ENCODE peak calls at places on chromosome 5, in five cellular contexts. J is brain microvascular endothelial cell, R is pancreas, Q is ovary, F is stomach. T is an unnamed sample.

GRCh38 chr5:149240354-149240998 is 31.2 kb upstream of the AFAP1L1 start:
- DNase-seq in J (no peak), R (no peak), Q (no peak), F (peak; percentile 39), T (no peak)

GRCh38 chr5:2352101-2352861 is 399.2 kb downstream of the IRX2 start:
- DNase-seq in J (no peak), R (no peak), Q (no peak), F (no peak), T (no peak)

GRCh38 chr5:84384604-84385575 is at the start of gene EDIL3:
- DNase-seq in J (peak; percentile 44), R (no peak), Q (no peak), F (no peak), T (peak; percentile 30)

GRCh38 chr5:66174338-66174737 is 30.2 kb downstream of the SREK1 start:
- DNase-seq in J (peak; percentile 45), R (no peak), Q (no peak), F (no peak), T (no peak)

GRCh38 chr5:81184749-81185110 is 48.4 kb upstream of the CKMT2 start:
- DNase-seq in J (no peak), R (no peak), Q (no peak), F (no peak), T (no peak)

GRCh38 chr5:121746763-121747162 is 104.9 kb upstream of the FTMT start:
- DNase-seq in J (no peak), R (no peak), Q (no peak), F (no peak), T (no peak)

GRCh38 chr5:121937762-121938161 is 24.0 kb upstream of the SRFBP1 start:
- DNase-seq in J (no peak), R (no peak), Q (no peak), F (no peak), T (no peak)

GRCh38 chr5:31809037-31809910 is 170.3 kb downstream of the PDZD2 start:
- DNase-seq in J (peak; percentile 74), R (peak; percentile 27), Q (peak; percentile 48), F (peak; percentile 55), T (peak; percentile 82)

GRCh38 chr5:138180183-138180782 is 1.4 kb downstream of the KIF20A start:
- DNase-seq in J (peak; percentile 54), R (no peak), Q (no peak), F (no peak), T (peak; percentile 81)

GRCh38 chr5:36202521-36202961 is 39.2 kb downstream of the NADK2 start:
- DNase-seq in J (peak; percentile 36), R (no peak), Q (no peak), F (no peak), T (no peak)

GRCh38 chr5:53425598-53426516 is 54.6 kb upstream of the FST start:
- DNase-seq in J (no peak), R (no peak), Q (no peak), F (no peak), T (peak; percentile 34)

GRCh38 chr5:132272341-132273210 is 15.1 kb downstream of the PDLIM4 start:
- DNase-seq in J (peak; percentile 38), R (no peak), Q (peak; percentile 49), F (peak; percentile 69), T (peak; percentile 60)

GRCh38 chr5:478982-479535 is 36.1 kb downstream of the EXOC3 start:
- DNase-seq in J (no peak), R (no peak), Q (no peak), F (no peak), T (no peak)

GRCh38 chr5:80140496-80140895 is 105.3 kb downstream of the THBS4 start:
- DNase-seq in J (no peak), R (no peak), Q (no peak), F (no peak), T (no peak)

GRCh38 chr5:96254980-96255681 is 177.9 kb downstream of the PCSK1 start:
- DNase-seq in J (peak; percentile 86), R (no peak), Q (no peak), F (peak; percentile 31), T (peak; percentile 66)

GRCh38 chr5:133738271-133738670 is 125.9 kb upstream of the FSTL4 start:
- DNase-seq in J (no peak), R (no peak), Q (no peak), F (no peak), T (peak; percentile 35)

GRCh38 chr5:31833005-31833404 is 194.1 kb downstream of the PDZD2 start:
- DNase-seq in J (no peak), R (no peak), Q (no peak), F (no peak), T (no peak)

GRCh38 chr5:3609120-3609681 is 13.6 kb downstream of the IRX1 start:
- DNase-seq in J (no peak), R (no peak), Q (no peak), F (no peak), T (no peak)

GRCh38 chr5:167050568-167051214 is 1240.8 kb upstream of the WWC1 start:
- DNase-seq in J (peak; percentile 25), R (no peak), Q (no peak), F (no peak), T (no peak)

GRCh38 chr5:147904110-147904509 is 2.2 kb downstream of the C5orf46 start:
- DNase-seq in J (no peak), R (no peak), Q (no peak), F (no peak), T (no peak)

GRCh38 chr5:33369470-33370134 is 71.2 kb upstream of the TARS1 start:
- DNase-seq in J (no peak), R (no peak), Q (no peak), F (no peak), T (no peak)

GRCh38 chr5:151237685-151238084 is 13.8 kb upstream of the CCDC69 start:
- DNase-seq in J (no peak), R (no peak), Q (no peak), F (no peak), T (no peak)

DNA sequence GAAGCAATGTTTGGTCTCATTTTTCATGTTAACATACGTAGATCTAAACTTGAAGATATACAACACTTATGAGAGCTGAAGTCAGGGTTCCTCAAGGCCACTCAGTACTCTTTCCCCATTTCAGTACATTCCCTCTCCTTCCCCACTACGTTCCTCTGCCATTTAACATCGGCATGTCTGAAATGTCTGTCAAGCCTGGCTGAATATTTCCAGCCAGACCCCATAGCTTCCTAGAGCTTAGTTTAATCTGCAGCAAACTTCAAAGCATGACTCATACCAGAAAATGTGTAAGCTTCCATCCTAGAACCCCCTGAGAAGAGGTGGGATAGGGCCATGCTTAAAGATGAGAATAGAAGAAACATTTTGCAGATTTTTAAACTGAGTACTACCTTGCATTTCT is 6.2 kb downstream of the GZMA start:
- DNase-seq in J (peak; percentile 12), R (no peak), Q (no peak), F (no peak), T (no peak)
- TF ChIP-seq CTCF in J (no peak), R (no peak), Q (no peak), F (no peak), T (no peak)

GRCh38 chr5:86814315-86814714 is 196.6 kb downstream of the COX7C start:
- DNase-seq in J (no peak), R (no peak), Q (no peak), F (no peak), T (no peak)
- H3K27ac ChIP-seq in J (no peak overlapping the region), R (no peak overlapping the region), Q (no peak overlapping the region), F (no peak overlapping the region), T (no peak overlapping the region)

GRCh38 chr5:14326035-14326909 is 183.1 kb downstream of the TRIO start:
- DNase-seq in J (no peak), R (no peak), Q (no peak), F (no peak), T (no peak)
- TF ChIP-seq CTCF in J (peak; percentile 51), R (no peak), Q (no peak), F (no peak), T (no peak)

GRCh38 chr5:172870807-172871431 is 36.9 kb downstream of the ERGIC1 start:
- DNase-seq in J (peak; percentile 68), R (no peak), Q (peak; percentile 60), F (no peak), T (no peak)

GRCh38 chr5:172868924-172869565 is 35.0 kb downstream of the ERGIC1 start:
- DNase-seq in J (peak; percentile 93), R (peak; percentile 67), Q (peak; percentile 91), F (peak; percentile 72), T (peak; percentile 75)

GRCh38 chr5:172870261-172870806 is 36.3 kb downstream of the ERGIC1 start:
- DNase-seq in J (peak; percentile 96), R (no peak), Q (no peak), F (no peak), T (peak; percentile 93)

GRCh38 chr5:172868436-172868923 is 34.4 kb downstream of the ERGIC1 start:
- DNase-seq in J (peak; percentile 93), R (no peak), Q (no peak), F (no peak), T (peak; percentile 83)

DNA sequence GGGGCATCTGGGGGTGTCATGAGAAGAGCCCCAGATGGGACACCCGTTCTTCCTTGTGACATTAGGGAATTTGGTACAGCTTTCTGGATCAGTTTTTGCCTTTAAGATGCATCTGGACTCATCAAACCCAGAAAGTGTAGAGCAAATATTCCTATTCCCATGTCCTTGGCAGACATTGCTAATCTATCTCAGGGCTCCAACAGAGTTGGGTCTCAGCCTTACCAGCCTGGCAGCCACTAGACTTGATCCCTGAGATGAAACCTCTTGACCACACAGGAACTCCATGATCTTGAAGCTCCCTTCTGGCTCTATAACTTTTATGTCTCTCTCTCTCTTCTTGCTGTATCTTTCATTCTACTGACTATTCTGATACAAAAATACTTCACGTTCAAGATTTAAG is 35.7 kb downstream of the ERGIC1 start:
- DNase-seq in J (no peak), R (no peak), Q (no peak), F (no peak), T (no peak)
- H3K27ac ChIP-seq in J (peak overlapping the region; percentile 99), R (peak overlapping the region; percentile 46), Q (peak overlapping the region; percentile 63), F (peak overlapping the region; percentile 98), T (peak overlapping the region; percentile 98)

GRCh38 chr5:112752335-112752734 is 14.7 kb downstream of the APC start:
- DNase-seq in J (no peak), R (no peak), Q (no peak), F (no peak), T (no peak)

GRCh38 chr5:112758676-112759075 is 21.0 kb downstream of the APC start:
- DNase-seq in J (no peak), R (no peak), Q (no peak), F (no peak), T (no peak)

GRCh38 chr5:112757468-112758208 is 20.0 kb downstream of the APC start:
- DNase-seq in J (no peak), R (no peak), Q (no peak), F (no peak), T (peak; percentile 67)

DNA sequence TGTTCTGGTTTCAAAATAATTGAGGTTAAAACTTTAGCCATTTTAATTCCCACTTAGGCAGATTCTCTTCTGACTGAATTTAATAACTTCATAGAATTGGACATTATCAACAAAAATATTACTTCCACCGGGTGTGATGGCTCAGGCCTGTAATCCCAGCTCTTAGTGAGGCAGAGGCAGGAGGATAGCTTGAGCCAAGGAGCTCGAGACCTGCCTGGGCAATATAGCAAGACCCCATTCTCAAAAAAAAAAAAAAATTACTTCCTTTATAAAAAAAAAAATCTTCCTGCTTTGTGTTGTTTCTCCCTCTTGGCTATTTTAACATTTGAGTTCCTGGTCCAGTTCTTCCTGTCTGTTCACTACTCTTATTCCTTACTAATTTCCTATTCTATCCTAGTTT is 18.0 kb downstream of the APC start:
- DNase-seq in J (no peak), R (no peak), Q (no peak), F (no peak), T (no peak)
- TF ChIP-seq CTCF in J (no peak), R (no peak), Q (no peak), F (no peak), T (no peak)